ENCODE peak calls at places on chromosomes 16 and 17, in seven cellular contexts. L is HEK293T; Z is HAP-1; V is type B pancreatic cell; W is activated CD4-positive, CD25-positive, alpha-beta regulatory T cell; S is stimulated activated naive CD4-positive, alpha-beta T cell; Q is T-helper 1 cell. G is an unnamed sample.

GRCh38 chr17:48892940-48893645 is 506 bp downstream of the ATP5MC1 start:
- DNase-seq in L (no peak), Z (no peak), V (no peak), W (no peak), S (peak), Q (no peak), G (no peak)

GRCh38 chr16:53100889-53101288 is 46.1 kb downstream of the CHD9 start:
- DNase-seq in L (no peak), Z (no peak), V (no peak), W (no peak), S (no peak), Q (no peak), G (no peak)

GRCh38 chr16:49726155-49726554 is 129.8 kb downstream of the ZNF423 start:
- DNase-seq in L (no peak), Z (no peak), V (no peak), W (no peak), S (no peak), Q (no peak), G (no peak)

GRCh38 chr16:1505073-1505844 is 12.1 kb downstream of the TELO2 start:
- DNase-seq in L (no peak), Z (no peak), V (no peak), W (no peak), S (no peak), Q (no peak), G (no peak)

GRCh38 chr16:47779201-47780016 is 318.3 kb downstream of the PHKB start:
- DNase-seq in L (no peak), Z (peak), V (no peak), W (no peak), S (no peak), Q (no peak), G (no peak)

GRCh38 chr17:61218438-61218837 is 181.2 kb upstream of the TBX2 start:
- DNase-seq in L (no peak), Z (no peak), V (no peak), W (no peak), S (no peak), Q (no peak), G (no peak)

GRCh38 chr17:73091770-73092517 is 544 bp downstream of the SLC39A11 start:
- DNase-seq in L (peak), Z (peak), V (no peak), W (no peak), S (no peak), Q (no peak), G (peak)

GRCh38 chr17:10051112-10051511 is 146.0 kb upstream of the RCVRN start:
- DNase-seq in L (no peak), Z (no peak), V (no peak), W (no peak), S (no peak), Q (no peak), G (no peak)

GRCh38 chr16:67404740-67405226 is 11.5 kb upstream of the TPPP3 start:
- DNase-seq in L (no peak), Z (no peak), V (no peak), W (no peak), S (no peak), Q (no peak), G (no peak)

GRCh38 chr16:72122916-72123315 is 29.3 kb downstream of the DHX38 start:
- DNase-seq in L (no peak), Z (no peak), V (peak), W (no peak), S (no peak), Q (no peak), G (no peak)

GRCh38 chr17:68356520-68356919 is 65.2 kb downstream of the ARSG start:
- DNase-seq in L (no peak), Z (no peak), V (no peak), W (no peak), S (peak), Q (peak), G (peak)

GRCh38 chr17:2282297-2282873 is 21.2 kb downstream of the SMG6 start:
- DNase-seq in L (peak), Z (peak), V (no peak), W (no peak), S (no peak), Q (no peak), G (no peak)

GRCh38 chr16:89697161-89697615 is 4.3 kb downstream of the SPATA2L start:
- DNase-seq in L (no peak), Z (no peak), V (no peak), W (no peak), S (no peak), Q (no peak), G (no peak)

GRCh38 chr16:23072084-23072599 is 77.1 kb downstream of the USP31 start:
- DNase-seq in L (no peak), Z (no peak), V (no peak), W (no peak), S (no peak), Q (no peak), G (no peak)

GRCh38 chr17:82966415-82966814 is 113.0 kb upstream of the METRNL start:
- DNase-seq in L (no peak), Z (no peak), V (no peak), W (no peak), S (no peak), Q (no peak), G (no peak)

GRCh38 chr17:83182620-83183063 is 103.2 kb downstream of the METRNL start:
- DNase-seq in L (no peak), Z (no peak), V (peak), W (no peak), S (no peak), Q (no peak), G (no peak)

GRCh38 chr16:30697264-30698138 is 1.5 kb upstream of the SRCAP start:
- DNase-seq in L (peak), Z (peak), V (no peak), W (no peak), S (no peak), Q (no peak), G (no peak)

GRCh38 chr17:10870651-10871050 is 32.8 kb upstream of the PIRT start:
- DNase-seq in L (no peak), Z (no peak), V (no peak), W (no peak), S (no peak), Q (no peak), G (no peak)

GRCh38 chr17:79758260-79758659 is 19.7 kb upstream of the CBX2 start:
- DNase-seq in L (no peak), Z (no peak), V (no peak), W (no peak), S (no peak), Q (no peak), G (no peak)

GRCh38 chr17:40070895-40071719 is 8.3 kb downstream of the THRA start:
- DNase-seq in L (no peak), Z (no peak), V (no peak), W (no peak), S (no peak), Q (no peak), G (no peak)

GRCh38 chr17:21513012-21513570 is 136.9 kb downstream of the KCNJ12 start:
- DNase-seq in L (peak), Z (peak), V (peak), W (peak), S (peak), Q (peak), G (peak)

GRCh38 chr17:6098050-6098449 is 27.9 kb downstream of the WSCD1 start:
- DNase-seq in L (no peak), Z (no peak), V (no peak), W (no peak), S (no peak), Q (no peak), G (no peak)

GRCh38 chr17:40548982-40549680 is 16.1 kb downstream of the CCR7 start:
- DNase-seq in L (no peak), Z (no peak), V (peak), W (no peak), S (no peak), Q (no peak), G (no peak)

GRCh38 chr16:79537584-79537983 is 63.0 kb downstream of the MAF start:
- DNase-seq in L (no peak), Z (no peak), V (no peak), W (no peak), S (no peak), Q (no peak), G (no peak)

GRCh38 chr16:67945392-67945933 is 1.5 kb upstream of the LCAT start:
- DNase-seq in L (no peak), Z (no peak), V (no peak), W (no peak), S (no peak), Q (no peak), G (no peak)

GRCh38 chr17:7133424-7133823 is 18.8 kb upstream of the ASGR2 start:
- DNase-seq in L (no peak), Z (no peak), V (no peak), W (no peak), S (peak), Q (no peak), G (no peak)

GRCh38 chr16:48117217-48118105 is 38.3 kb downstream of the ABCC12 start:
- DNase-seq in L (peak), Z (peak), V (peak), W (peak), S (peak), Q (peak), G (peak)

GRCh38 chr17:80185968-80186367 is 16.1 kb downstream of the CARD14 start:
- DNase-seq in L (no peak), Z (no peak), V (no peak), W (no peak), S (no peak), Q (no peak), G (no peak)